ENCODE peak calls at places on chromosomes 1 and 21, in nine cellular contexts. W is heart right ventricle; G is cardiac muscle cell; B is right cardiac atrium; H is CD4-positive, alpha-beta T cell; T is upper lobe of right lung; U is body of pancreas; L is Peyer's patch; A is IMR-90. P is an unnamed sample. For H3K27me3, the result is how much of the 10 kb centered on the place peaks cover.

GRCh38 chr1:200253774-200254495 is 155.9 kb downstream of the ZNF281 start:
- DNase-seq in A (peak), B (no peak), T (no peak), U (no peak), G (no peak), H (no peak), W (no peak), L (no peak), P (no peak)

GRCh38 chr1:9440763-9441194 is 98.5 kb upstream of the SLC25A33 start:
- DNase-seq in A (no peak), W (peak), T (no peak), G (no peak), B (peak), U (peak), H (no peak), L (no peak), P (no peak)

GRCh38 chr1:43783671-43784205 is 76.4 kb downstream of the ST3GAL3 start:
- DNase-seq in W (no peak), H (no peak), B (no peak), G (no peak), T (no peak), A (peak), U (no peak), L (no peak), P (no peak)

GRCh38 chr1:147292635-147293251 is 50.3 kb downstream of the CHD1L start:
- DNase-seq in A (peak), U (no peak), W (no peak), H (no peak), T (no peak), G (peak), L (no peak), B (no peak), P (no peak)

GRCh38 chr1:217272385-217272784 is 358.5 kb downstream of the GPATCH2 start:
- DNase-seq in A (peak), G (peak), B (no peak), U (no peak), H (no peak), W (no peak), L (no peak), T (no peak), P (no peak)

GRCh38 chr1:162902372-162902771 is 41.4 kb upstream of the CCDC190 start:
- DNase-seq in G (peak), H (no peak), U (no peak), W (no peak), B (no peak), T (no peak), A (peak), L (no peak), P (no peak)

GRCh38 chr1:156859523-156860112 is 701 bp upstream of the INSRR start:
- DNase-seq in T (no peak), U (no peak), B (peak), H (peak), L (no peak), W (no peak), A (no peak), G (peak), P (no peak)

GRCh38 chr1:151828931-151829330 is 2.7 kb downstream of the RORC start:
- DNase-seq in G (peak), B (peak), L (no peak), A (peak), T (no peak), W (peak), U (peak), H (no peak), P (no peak)

GRCh38 chr1:18470650-18471355 is 9.9 kb upstream of the KLHDC7A start:
- DNase-seq in T (no peak), A (no peak), B (no peak), G (no peak), L (no peak), U (no peak), W (no peak), H (no peak), P (no peak)

GRCh38 chr21:34996304-34997081 is 52.6 kb downstream of the RUNX1 start:
- DNase-seq in G (peak), T (peak), B (no peak), W (no peak), H (no peak), L (no peak), A (peak), U (peak), P (no peak)

GRCh38 chr1:235545294-235545930 is 41.2 kb upstream of the B3GALNT2 start:
- DNase-seq in B (no peak), L (no peak), W (no peak), U (no peak), T (no peak), A (no peak), G (no peak), H (no peak), P (no peak)

GRCh38 chr1:63198921-63199530 is 123.3 kb upstream of the FOXD3 start:
- DNase-seq in G (no peak), B (no peak), U (no peak), T (no peak), H (no peak), L (no peak), A (no peak), W (no peak), P (no peak)

GRCh38 chr1:248817065-248817464 is 8.7 kb downstream of the SH3BP5L start:
- DNase-seq in G (peak), B (no peak), H (no peak), W (no peak), T (no peak), A (no peak), L (no peak), U (no peak), P (no peak)

GRCh38 chr1:209835782-209836298 is 8.1 kb downstream of the UTP25 start:
- DNase-seq in U (no peak), L (no peak), T (no peak), A (peak), G (peak), H (no peak), B (no peak), W (no peak), P (no peak)

GRCh38 chr1:200488375-200489165 is 78.7 kb upstream of the ZNF281 start:
- DNase-seq in A (peak), T (no peak), G (peak), W (no peak), B (no peak), L (peak), H (no peak), U (peak), P (peak)

GRCh38 chr1:81420760-81421159 is 380.0 kb upstream of the ADGRL2 start:
- DNase-seq in U (no peak), A (no peak), L (no peak), H (no peak), W (no peak), G (no peak), B (no peak), T (no peak), P (no peak)

GRCh38 chr21:41616063-41616591 is 108.2 kb upstream of the TMPRSS2 start:
- DNase-seq in L (no peak), A (peak), W (no peak), T (no peak), G (peak), H (no peak), B (no peak), U (no peak), P (no peak)

GRCh38 chr1:84861988-84862644 is 30.9 kb downstream of the LPAR3 start:
- DNase-seq in A (no peak), B (no peak), W (no peak), T (no peak), U (no peak), H (no peak), L (no peak), G (no peak), P (no peak)

GRCh38 chr1:63453232-63453631 is 69.8 kb downstream of the ITGB3BP start:
- DNase-seq in H (no peak), G (no peak), L (no peak), U (no peak), T (no peak), W (no peak), A (no peak), B (no peak), P (no peak)

GRCh38 chr1:21749109-21749508 is 33.8 kb downstream of the USP48 start:
- DNase-seq in L (no peak), B (no peak), A (no peak), W (no peak), G (no peak), H (no peak), U (no peak), T (no peak), P (no peak)

GRCh38 chr1:18927654-18928272 is 25.4 kb upstream of the ALDH4A1 start:
- DNase-seq in U (no peak), G (peak), H (peak), W (no peak), A (peak), L (peak), T (no peak), B (no peak), P (peak)

GRCh38 chr1:53592521-53592982 is 133.4 kb downstream of the DMRTB1 start:
- DNase-seq in U (peak), W (no peak), G (peak), A (peak), H (no peak), B (peak), L (no peak), T (peak), P (no peak)

GRCh38 chr21:43979654-43980053 is 32.5 kb upstream of the TRAPPC10 start:
- DNase-seq in A (no peak), T (no peak), H (no peak), U (no peak), W (no peak), L (no peak), G (no peak), B (peak), P (no peak)

GRCh38 chr1:112637257-112638108 is 17.9 kb downstream of the CAPZA1 start:
- DNase-seq in H (no peak), G (no peak), B (no peak), A (peak), T (no peak), L (no peak), U (no peak), W (no peak), P (no peak)

GRCh38 chr21:41689289-41689583 is 77.6 kb downstream of the RIPK4 start:
- DNase-seq in B (no peak), H (no peak), G (no peak), U (no peak), A (no peak), L (no peak), W (no peak), T (no peak), P (no peak)

GRCh38 chr21:42227909-42228708 is 9.2 kb downstream of the ABCG1 start:
- DNase-seq in A (peak), H (peak), W (peak), L (peak), B (peak), U (peak), T (peak), G (peak), P (peak)

GRCh38 chr1:9291914-9292360 is 757 bp upstream of the SPSB1 start:
- DNase-seq in B (peak), T (no peak), A (peak), L (no peak), H (no peak), G (peak), W (peak), U (peak), P (no peak)

GRCh38 chr1:86913399-86913895 is 479 bp downstream of the SELENOF start:
- DNase-seq in L (peak), H (peak), W (no peak), A (peak), G (peak), T (no peak), B (no peak), U (peak), P (no peak)

GRCh38 chr1:168771104-168771630 is 42.2 kb upstream of the DPT start:
- DNase-seq in U (no peak), T (no peak), H (no peak), B (no peak), G (no peak), A (no peak), L (no peak), W (no peak), P (no peak)

GRCh38 chr1:228445867-228446584 is 29.4 kb upstream of the TRIM17 start:
- DNase-seq in A (peak), L (peak), T (no peak), H (no peak), B (peak), G (peak), U (peak), W (peak), P (peak)

GRCh38 chr1:117572546-117572945 is 33.3 kb upstream of the TENT5C start:
- DNase-seq in H (peak), G (no peak), T (peak), L (peak), B (no peak), A (no peak), W (no peak), U (peak), P (peak)

GRCh38 chr1:2132222-2133038 is 62.1 kb downstream of the FAAP20 start:
- DNase-seq in A (peak), W (peak), T (peak), G (peak), H (no peak), L (no peak), U (peak), B (peak), P (peak)

DNA sequence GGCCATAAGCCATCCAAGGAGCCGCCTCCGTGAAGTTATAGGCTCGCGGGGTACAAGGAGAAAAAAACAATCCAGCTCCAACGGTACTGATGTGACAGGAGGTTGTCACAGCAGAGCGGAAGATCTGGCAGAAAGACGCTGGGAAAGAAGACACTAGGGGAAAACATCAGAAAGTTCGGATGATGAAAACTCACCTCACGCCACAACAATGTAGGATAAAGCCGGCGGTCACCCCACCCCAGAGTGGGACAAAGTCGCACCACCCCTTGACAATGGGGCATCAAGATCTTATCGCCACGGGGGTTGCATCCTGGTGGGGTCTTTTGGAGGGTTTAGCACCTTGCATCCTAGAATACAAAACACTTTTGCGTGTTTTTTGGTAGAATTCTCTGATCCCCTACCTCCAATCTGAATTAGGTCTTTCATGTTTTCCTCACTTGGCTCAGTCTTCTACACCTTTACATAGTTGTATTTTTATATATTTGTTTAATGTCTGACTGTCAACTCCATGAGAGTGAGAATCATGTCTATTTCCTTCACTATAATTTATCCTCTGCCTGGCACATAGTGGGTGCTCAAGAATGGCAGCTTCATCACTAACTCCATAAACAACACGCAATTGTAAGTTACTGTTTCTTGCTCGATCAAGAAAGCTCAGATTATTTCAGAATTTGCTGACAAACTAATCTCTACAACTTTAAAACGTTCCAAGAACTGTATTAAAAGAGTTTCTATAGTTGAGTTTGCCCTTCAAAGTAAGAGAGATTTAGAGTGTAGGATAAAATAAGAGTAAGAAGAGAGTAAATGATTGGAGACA is 611 bp upstream of the ZSWIM5 start:
- DNase-seq in G (no peak), W (no peak), B (no peak), L (no peak), A (no peak), U (no peak), H (no peak), T (no peak), P (no peak)
- H3K27ac ChIP-seq in G (peak), W (peak), B (peak), L (peak), A (no peak), U (peak), H (no peak), T (peak), P (peak)

DNA sequence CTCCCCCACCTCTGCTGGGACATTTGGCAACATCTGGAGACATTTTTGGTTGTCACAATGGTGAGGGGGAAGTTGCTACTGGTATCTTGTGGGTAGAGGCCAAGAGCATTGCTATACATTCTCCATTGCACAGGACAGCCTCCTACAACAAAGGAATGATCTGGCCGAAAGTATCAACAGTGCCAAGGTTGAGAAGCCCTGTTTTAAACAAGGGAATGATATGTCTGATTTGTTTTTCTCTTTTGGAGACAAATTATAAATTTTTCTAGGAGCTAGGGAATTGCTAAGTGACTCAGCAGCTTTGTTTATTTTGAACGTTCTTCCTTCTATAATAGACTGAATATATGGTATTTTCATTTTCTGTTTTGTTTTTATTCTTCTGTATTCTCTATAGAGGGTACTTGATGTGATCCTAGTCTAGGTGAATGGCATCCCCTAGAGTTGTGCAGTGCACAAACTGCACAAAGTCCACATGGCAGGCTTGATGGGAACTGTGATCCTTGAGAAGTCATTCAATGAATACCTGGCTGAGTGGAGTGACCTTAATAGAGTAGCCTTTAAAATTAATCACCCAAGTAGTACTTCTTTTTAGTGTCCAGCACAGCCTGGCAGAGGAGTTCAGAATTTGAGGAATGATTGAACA is 288.6 kb upstream of the USP24 start:
- DNase-seq in H (no peak), B (no peak), G (no peak), A (peak), L (no peak), U (no peak), T (no peak), W (no peak), P (no peak)
- H3K27me3 ChIP-seq in H (under half), B (under half), G (under half), A (under half), L (under half), U (under half), T (under half), W (under half), P (under half)

GRCh38 chr1:3774503-3775247 is 2.1 kb downstream of the SMIM1 start:
- DNase-seq in U (no peak), T (no peak), L (no peak), G (peak), H (no peak), W (no peak), B (no peak), A (no peak), P (no peak)

GRCh38 chr1:3772027-3772714 is 378 bp upstream of the SMIM1 start:
- DNase-seq in B (peak), T (peak), W (peak), A (peak), U (peak), G (peak), L (peak), H (peak), P (peak)

GRCh38 chr1:3775248-3775497 is 2.6 kb downstream of the SMIM1 start:
- DNase-seq in H (no peak), A (no peak), U (no peak), W (no peak), G (no peak), T (no peak), L (no peak), B (no peak), P (no peak)

GRCh38 chr1:3772715-3773571 is at the start of gene SMIM1:
- DNase-seq in W (no peak), T (peak), B (no peak), U (peak), A (no peak), H (no peak), L (no peak), G (no peak), P (no peak)

GRCh38 chr1:3773572-3774502 is 1.3 kb downstream of the SMIM1 start:
- DNase-seq in U (no peak), W (no peak), L (no peak), B (no peak), H (no peak), T (no peak), G (no peak), A (no peak), P (no peak)
- H3K27ac ChIP-seq in U (no peak), W (peak), L (no peak), B (peak), H (no peak), T (no peak), G (peak), A (no peak), P (no peak)

GRCh38 chr1:39722495-39722894 is 16.2 kb upstream of the PPIE start:
- DNase-seq in L (no peak), G (no peak), T (no peak), H (no peak), U (no peak), B (no peak), A (peak), W (no peak), P (no peak)

GRCh38 chr1:39717809-39718208 is 20.9 kb upstream of the PPIE start:
- DNase-seq in A (no peak), B (no peak), U (no peak), H (no peak), L (no peak), T (no peak), G (no peak), W (no peak), P (no peak)

GRCh38 chr1:39720094-39720999 is 18.3 kb upstream of the PPIE start:
- DNase-seq in A (peak), H (no peak), U (peak), T (no peak), B (no peak), W (no peak), L (no peak), G (peak), P (peak)

GRCh38 chr1:39726600-39726999 is 12.1 kb upstream of the PPIE start:
- DNase-seq in T (no peak), U (no peak), B (no peak), L (no peak), H (no peak), A (no peak), W (no peak), G (no peak), P (no peak)

GRCh38 chr1:39721664-39722063 is 17.0 kb upstream of the PPIE start:
- DNase-seq in H (no peak), T (no peak), L (no peak), U (no peak), G (no peak), W (no peak), B (no peak), A (no peak), P (no peak)
- H3K27me3 ChIP-seq in H (under half), T (under half), L (under half), U (under half), G (half or more), W (under half), B (under half), A (under half), P (under half)

GRCh38 chr1:8040586-8040985 is 14.5 kb upstream of the ERRFI1 start:
- DNase-seq in T (no peak), U (peak), B (peak), G (peak), L (no peak), H (no peak), A (peak), W (peak), P (no peak)
- H3K27ac ChIP-seq in T (no peak), U (peak), B (no peak), G (no peak), L (no peak), H (no peak), A (peak), W (peak), P (no peak)

GRCh38 chr1:229567109-229567868 is 8.8 kb upstream of the ABCB10 start:
- DNase-seq in U (no peak), W (no peak), T (no peak), A (no peak), B (no peak), G (no peak), H (no peak), L (no peak), P (no peak)
- H3K27me3 ChIP-seq in U (under half), W (under half), T (under half), A (under half), B (under half), G (under half), H (under half), L (under half), P (under half)

GRCh38 chr1:78303620-78304019 is 187.2 kb upstream of the PTGFR start:
- DNase-seq in L (no peak), A (peak), U (peak), G (peak), B (peak), H (no peak), W (peak), T (no peak), P (no peak)
- H3K27ac ChIP-seq in L (no peak), A (no peak), U (peak), G (no peak), B (no peak), H (no peak), W (peak), T (no peak), P (no peak)

P was measured in CD4-positive, alpha-beta memory T cell.